ENCODE peak calls at places on chromosomes 6 and 20, in six cellular contexts. L, B, K, H, N and M are unnamed samples.
A peak's percentile ranks its signal among the peaks of the same experiment; 100 is the strongest.

GRCh38 chr20:32231847-32232246 is 24.2 kb downstream of the POFUT1 start:
- DNase-seq in L (no peak), K (no peak), H (no peak), B (no peak), N (peak; percentile 40), M (no peak)

GRCh38 chr6:111338843-111339242 is 144.2 kb downstream of the REV3L start:
- DNase-seq in N (no peak), B (no peak), H (no peak), L (no peak), K (no peak), M (no peak)

GRCh38 chr6:88529726-88530125 is 363.6 kb upstream of the CNR1 start:
- DNase-seq in H (no peak), N (no peak), L (no peak), B (no peak), K (peak; percentile 50), M (no peak)

GRCh38 chr20:33945391-33946079 is 48.2 kb upstream of the RALY start:
- DNase-seq in K (no peak), N (no peak), B (no peak), H (no peak), L (no peak), M (no peak)

GRCh38 chr6:164308339-164308738 is 893.8 kb downstream of the QKI start:
- DNase-seq in H (no peak), L (no peak), N (no peak), B (no peak), K (no peak), M (no peak)

GRCh38 chr6:113980937-113981554 is 10.1 kb upstream of the HDAC2 start:
- DNase-seq in B (no peak), N (no peak), K (no peak), L (no peak), H (no peak), M (no peak)

GRCh38 chr20:62602550-62602949 is 39.8 kb upstream of the SLCO4A1 start:
- DNase-seq in H (no peak), K (no peak), L (peak; percentile 48), B (no peak), N (no peak), M (no peak)

GRCh38 chr6:31967926-31968320 is 4.0 kb downstream of the DXO start:
- DNase-seq in H (no peak), K (no peak), N (no peak), B (no peak), L (no peak), M (no peak)

GRCh38 chr6:30678964-30679726 is 6.3 kb upstream of the DHX16 start:
- DNase-seq in B (peak; percentile 72), N (peak; percentile 96), L (peak; percentile 87), K (peak; percentile 95), H (peak; percentile 87), M (peak; percentile 92)

GRCh38 chr20:12999201-12999600 is 9.6 kb upstream of the SPTLC3 start:
- DNase-seq in H (no peak), N (no peak), B (no peak), L (no peak), K (no peak), M (no peak)

GRCh38 chr6:89161326-89162046 is 15.6 kb downstream of the PM20D2 start:
- DNase-seq in N (no peak), H (no peak), K (no peak), B (no peak), L (no peak), M (no peak)

GRCh38 chr20:60132162-60132826 is 174.1 kb downstream of the CDH26 start:
- DNase-seq in H (no peak), B (no peak), L (no peak), N (no peak), K (no peak), M (no peak)

GRCh38 chr20:47990507-47991132 is 205.3 kb upstream of the SULF2 start:
- DNase-seq in H (no peak), L (no peak), K (no peak), N (no peak), B (no peak), M (no peak)

GRCh38 chr20:32443386-32443974 is 85.3 kb downstream of the ASXL1 start:
- DNase-seq in N (no peak), L (no peak), K (no peak), H (no peak), B (no peak), M (no peak)

GRCh38 chr6:168649209-168649608 is 208.2 kb downstream of the SMOC2 start:
- DNase-seq in H (no peak), B (no peak), L (no peak), K (no peak), N (no peak), M (no peak)

GRCh38 chr6:109579361-109579760 is 96.3 kb upstream of the ZBTB24 start:
- DNase-seq in L (no peak), K (no peak), N (no peak), B (no peak), H (no peak), M (no peak)

GRCh38 chr6:146968041-146968760 is 236.0 kb upstream of the STXBP5 start:
- DNase-seq in B (no peak), H (no peak), N (no peak), K (no peak), L (no peak), M (no peak)

GRCh38 chr20:34364013-34364382 is 925 bp downstream of the ITCH start:
- DNase-seq in N (no peak), L (no peak), K (no peak), H (no peak), B (no peak), M (no peak)

GRCh38 chr6:31769684-31770371 is 7.3 kb downstream of the VWA7 start:
- DNase-seq in K (no peak), L (peak; percentile 73), N (peak; percentile 85), H (peak; percentile 69), B (peak; percentile 55), M (peak; percentile 77)

GRCh38 chr6:154868143-154868594 is 126.9 kb upstream of the TIAM2 start:
- DNase-seq in N (no peak), H (no peak), B (no peak), L (no peak), K (no peak), M (peak; percentile 18)

GRCh38 chr6:117444600-117444999 is 18.9 kb upstream of the ROS1 start:
- DNase-seq in N (no peak), L (no peak), K (no peak), H (no peak), B (no peak), M (no peak)

GRCh38 chr6:46098678-46099077 is 31.1 kb upstream of the ENPP4 start:
- DNase-seq in N (no peak), L (peak; percentile 39), H (no peak), K (no peak), B (no peak), M (no peak)

GRCh38 chr6:129748212-129748900 is 38.4 kb upstream of the ARHGAP18 start:
- DNase-seq in K (no peak), N (no peak), H (peak; percentile 12), B (no peak), L (peak; percentile 27), M (peak; percentile 38)

GRCh38 chr20:57567471-57568079 is 6.7 kb downstream of the PCK1 start:
- DNase-seq in L (no peak), B (no peak), N (no peak), K (no peak), H (no peak), M (no peak)
- H3K27me3 ChIP-seq in L (peaks cover 47% of the 10 kb centered on the region), B (no peaks in the 10 kb centered on the region), N (no peaks in the 10 kb centered on the region), K (no peaks in the 10 kb centered on the region), H (no peaks in the 10 kb centered on the region), M (no peaks in the 10 kb centered on the region)

GRCh38 chr6:143689852-143690251 is 12.1 kb downstream of the PHACTR2 start:
- DNase-seq in H (no peak), L (no peak), N (no peak), K (no peak), B (no peak), M (no peak)

GRCh38 chr6:143692696-143693095 is 14.9 kb downstream of the PHACTR2 start:
- DNase-seq in K (no peak), N (no peak), B (no peak), H (no peak), L (no peak), M (no peak)

GRCh38 chr6:143691155-143691554 is 13.4 kb downstream of the PHACTR2 start:
- DNase-seq in H (no peak), L (no peak), K (no peak), B (no peak), N (no peak), M (no peak)

GRCh38 chr6:143694013-143694412 is 16.2 kb downstream of the PHACTR2 start:
- DNase-seq in N (no peak), B (no peak), K (no peak), L (no peak), H (no peak), M (no peak)

DNA sequence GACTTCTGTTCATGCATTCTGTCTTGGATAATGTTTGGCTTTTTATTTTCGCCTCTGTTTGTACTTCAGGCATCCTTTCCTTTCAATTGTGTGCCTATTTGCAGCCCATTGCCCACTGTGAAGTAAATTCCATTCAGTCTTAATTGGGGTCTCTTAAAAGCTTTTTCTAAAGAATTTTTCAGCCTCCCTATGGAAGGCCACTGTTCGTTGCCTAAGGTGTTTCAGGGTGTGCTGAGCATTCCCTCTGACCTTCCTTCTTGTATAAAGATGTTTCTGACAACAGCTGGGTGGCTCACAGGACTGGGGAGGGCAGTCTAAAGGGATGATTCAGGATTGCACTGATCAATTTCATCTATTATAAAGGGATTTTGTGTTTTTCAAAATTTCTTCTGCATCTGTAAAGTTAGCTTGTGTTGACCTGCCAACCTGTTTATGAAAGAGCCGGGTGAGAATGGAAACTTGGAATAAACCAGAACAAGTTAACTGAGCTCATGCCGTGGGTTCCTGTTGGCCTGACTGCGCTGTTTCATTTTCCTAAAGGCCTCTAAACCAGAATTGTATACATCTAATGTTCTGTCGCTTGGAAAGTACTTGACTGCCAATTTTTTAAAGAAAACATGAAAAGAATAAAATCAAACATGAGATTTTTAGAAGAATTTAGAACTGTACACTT is 14.3 kb downstream of the PHACTR2 start:
- DNase-seq in L (no peak), N (no peak), B (no peak), H (no peak), K (no peak), M (no peak)
- H3K4me1 ChIP-seq in L (peaks cover 4% of the 10 kb centered on the region), N (peaks cover 10% of the 10 kb centered on the region), B (peaks cover 3% of the 10 kb centered on the region), H (no peaks in the 10 kb centered on the region), K (peaks cover 98% of the 10 kb centered on the region), M (no peaks in the 10 kb centered on the region)

GRCh38 chr20:44894959-44895358 is 9.5 kb downstream of the YWHAB start:
- DNase-seq in K (no peak), B (no peak), N (no peak), L (no peak), H (no peak), M (no peak)
- H3K27me3 ChIP-seq in K (no peaks in the 10 kb centered on the region), B (no peaks in the 10 kb centered on the region), N (no peaks in the 10 kb centered on the region), L (no peaks in the 10 kb centered on the region), H (no peaks in the 10 kb centered on the region), M (no peaks in the 10 kb centered on the region)

GRCh38 chr6:39752835-39753744 is 27.9 kb upstream of the KIF6 start:
- DNase-seq in H (no peak), N (no peak), K (no peak), B (no peak), L (no peak), M (no peak)
- H3K4me1 ChIP-seq in H (no peaks in the 10 kb centered on the region), N (peaks cover 6% of the 10 kb centered on the region), K (peaks cover 17% of the 10 kb centered on the region), B (no peaks in the 10 kb centered on the region), L (no peaks in the 10 kb centered on the region), M (no peaks in the 10 kb centered on the region)

GRCh38 chr20:36407196-36407733 is 101.1 kb downstream of the DLGAP4 start:
- DNase-seq in N (no peak), B (no peak), H (no peak), K (no peak), L (no peak), M (no peak)
- H3K27me3 ChIP-seq in N (no peaks in the 10 kb centered on the region), B (no peaks in the 10 kb centered on the region), H (no peaks in the 10 kb centered on the region), K (no peaks in the 10 kb centered on the region), L (peaks cover 11% of the 10 kb centered on the region), M (peaks cover 2% of the 10 kb centered on the region)

GRCh38 chr6:12601881-12602280 is 114.7 kb upstream of the PHACTR1 start:
- DNase-seq in L (no peak), B (no peak), K (no peak), N (no peak), H (no peak), M (no peak)
- H3K4me1 ChIP-seq in L (no peaks in the 10 kb centered on the region), B (no peaks in the 10 kb centered on the region), K (peaks cover 23% of the 10 kb centered on the region), N (peaks cover 4% of the 10 kb centered on the region), H (no peaks in the 10 kb centered on the region), M (no peaks in the 10 kb centered on the region)